ENCODE peak calls at places on chromosomes 16 and 17, in five cellular contexts. T is naive thymus-derived CD4-positive, alpha-beta T cell; G is activated CD4-positive, alpha-beta T cell treated with anti-CD3 and anti-CD28 coated beads, Interleukin-2, amount 50 U/mL, for 1 hour; Q is mesothelial cell of epicardium; N is EL. W is an unnamed sample.

GRCh38 chr17:32258383-32259121 is 7.1 kb upstream of the RHBDL3 start:
- DNase-seq in N (no peak), G (no peak), Q (no peak), T (no peak), W (peak)

GRCh38 chr16:19348578-19349315 is 63.2 kb downstream of the CLEC19A start:
- DNase-seq in Q (peak), G (no peak), T (no peak), N (peak), W (no peak)

GRCh38 chr17:29158515-29159275 is 21.5 kb downstream of the MYO18A start:
- DNase-seq in N (peak), G (no peak), Q (no peak), T (no peak), W (peak)

GRCh38 chr17:61335845-61336655 is 63.6 kb upstream of the TBX2 start:
- DNase-seq in T (no peak), G (no peak), Q (no peak), N (no peak), W (no peak)

GRCh38 chr17:29683481-29683880 is 60.8 kb upstream of the CORO6 start:
- DNase-seq in N (no peak), G (no peak), T (no peak), Q (no peak), W (no peak)

GRCh38 chr16:8936421-8936820 is 27.3 kb downstream of the USP7 start:
- DNase-seq in N (peak), Q (no peak), G (peak), T (peak), W (no peak)

GRCh38 chr17:63549289-63549945 is 860 bp upstream of the DCAF7 start:
- DNase-seq in Q (no peak), T (no peak), G (no peak), N (no peak), W (peak)

GRCh38 chr16:73210686-73211085 is 162.8 kb upstream of the ZFHX3 start:
- DNase-seq in Q (no peak), G (no peak), N (no peak), T (no peak), W (no peak)

GRCh38 chr17:44543213-44543904 is 13.9 kb upstream of the FZD2 start:
- DNase-seq in T (no peak), N (peak), Q (peak), G (no peak), W (no peak)

GRCh38 chr17:66459811-66460270 is 157.4 kb downstream of the PRKCA start:
- DNase-seq in N (peak), T (no peak), G (no peak), Q (no peak), W (peak)

GRCh38 chr16:53922805-53923645 is 219.1 kb downstream of the FTO start:
- DNase-seq in G (no peak), T (no peak), N (no peak), Q (no peak), W (no peak)

GRCh38 chr17:413706-414440 is 61.3 kb upstream of the RPH3AL start:
- DNase-seq in T (no peak), Q (no peak), G (peak), N (no peak), W (no peak)

GRCh38 chr16:10992112-10992511 is 47.7 kb downstream of the CLEC16A start:
- DNase-seq in G (no peak), N (peak), Q (no peak), T (no peak), W (no peak)

GRCh38 chr16:73066927-73067670 is 19.2 kb upstream of the ZFHX3 start:
- DNase-seq in N (peak), G (no peak), T (no peak), Q (no peak), W (peak)

GRCh38 chr16:61098505-61098904 is 937.7 kb downstream of the CDH8 start:
- DNase-seq in T (no peak), Q (no peak), N (no peak), G (no peak), W (no peak)

GRCh38 chr17:80345841-80346497 is 69.0 kb upstream of the ENDOV start:
- DNase-seq in T (no peak), G (no peak), N (no peak), Q (no peak), W (no peak)

GRCh38 chr17:68387485-68387884 is 69.8 kb downstream of the WIPI1 start:
- DNase-seq in T (no peak), N (no peak), Q (no peak), G (no peak), W (no peak)